ENCODE peak calls at places on chromosomes 16 and 17, in ten cellular contexts. One of them, this sample, is unnamed.

GRCh38 chr16:88799569-88800276 is 3.9 kb upstream of the CDT1 start:
- DNase-seq in fibroblast of villous mesenchyme: no peak
- DNase-seq in A549: no peak
- DNase-seq in psoas muscle: no peak
- DNase-seq in AG04450: no peak
- DNase-seq in osteocyte: no peak
- DNase-seq in CD4-positive, alpha-beta T cell: no peak
- DNase-seq in SK-N-SH: no peak
- DNase-seq in left ventricle myocardium inferior: no peak
- DNase-seq in lung: no peak
- DNase-seq in this sample: no peak

GRCh38 chr17:6599364-6599763 is 41.1 kb downstream of the KIAA0753 start:
- DNase-seq in fibroblast of villous mesenchyme: no peak
- DNase-seq in A549: no peak
- DNase-seq in psoas muscle: no peak
- DNase-seq in AG04450: no peak
- DNase-seq in osteocyte: no peak
- DNase-seq in CD4-positive, alpha-beta T cell: no peak
- DNase-seq in SK-N-SH: no peak
- DNase-seq in left ventricle myocardium inferior: no peak
- DNase-seq in lung: no peak
- DNase-seq in this sample: no peak

GRCh38 chr17:72456026-72456569 is 335.3 kb downstream of the SOX9 start:
- DNase-seq in fibroblast of villous mesenchyme: peak
- DNase-seq in A549: peak
- DNase-seq in psoas muscle: no peak
- DNase-seq in AG04450: no peak
- DNase-seq in osteocyte: no peak
- DNase-seq in CD4-positive, alpha-beta T cell: no peak
- DNase-seq in SK-N-SH: no peak
- DNase-seq in left ventricle myocardium inferior: no peak
- DNase-seq in lung: no peak
- DNase-seq in this sample: no peak

GRCh38 chr17:70089513-70090148 is 14.6 kb downstream of the KCNJ16 start:
- DNase-seq in fibroblast of villous mesenchyme: peak
- DNase-seq in A549: no peak
- DNase-seq in psoas muscle: no peak
- DNase-seq in AG04450: no peak
- DNase-seq in osteocyte: no peak
- DNase-seq in CD4-positive, alpha-beta T cell: no peak
- DNase-seq in SK-N-SH: peak
- DNase-seq in left ventricle myocardium inferior: no peak
- DNase-seq in lung: no peak
- DNase-seq in this sample: no peak

GRCh38 chr17:81722184-81723120 is 10.4 kb downstream of the SLC25A10 start:
- DNase-seq in fibroblast of villous mesenchyme: no peak
- DNase-seq in A549: no peak
- DNase-seq in psoas muscle: no peak
- DNase-seq in AG04450: no peak
- DNase-seq in osteocyte: peak
- DNase-seq in CD4-positive, alpha-beta T cell: no peak
- DNase-seq in SK-N-SH: peak
- DNase-seq in left ventricle myocardium inferior: no peak
- DNase-seq in lung: peak
- DNase-seq in this sample: no peak

GRCh38 chr17:73209436-73209835 is 16.6 kb downstream of the COG1 start:
- DNase-seq in fibroblast of villous mesenchyme: no peak
- DNase-seq in A549: no peak
- DNase-seq in psoas muscle: peak
- DNase-seq in AG04450: no peak
- DNase-seq in osteocyte: no peak
- DNase-seq in CD4-positive, alpha-beta T cell: no peak
- DNase-seq in SK-N-SH: no peak
- DNase-seq in left ventricle myocardium inferior: no peak
- DNase-seq in lung: no peak
- DNase-seq in this sample: no peak

GRCh38 chr17:45437461-45438283 is 5.0 kb upstream of the ARHGAP27 start:
- DNase-seq in fibroblast of villous mesenchyme: no peak
- DNase-seq in A549: no peak
- DNase-seq in psoas muscle: no peak
- DNase-seq in AG04450: no peak
- DNase-seq in osteocyte: no peak
- DNase-seq in CD4-positive, alpha-beta T cell: no peak
- DNase-seq in SK-N-SH: peak
- DNase-seq in left ventricle myocardium inferior: no peak
- DNase-seq in lung: no peak
- DNase-seq in this sample: no peak

GRCh38 chr17:9729034-9729650 is 62.2 kb downstream of the DHRS7C start:
- DNase-seq in fibroblast of villous mesenchyme: peak
- DNase-seq in A549: peak
- DNase-seq in psoas muscle: no peak
- DNase-seq in AG04450: no peak
- DNase-seq in osteocyte: no peak
- DNase-seq in CD4-positive, alpha-beta T cell: no peak
- DNase-seq in SK-N-SH: peak
- DNase-seq in left ventricle myocardium inferior: no peak
- DNase-seq in lung: no peak
- DNase-seq in this sample: no peak

GRCh38 chr16:77398495-77398894 is 36.3 kb downstream of the ADAMTS18 start:
- DNase-seq in fibroblast of villous mesenchyme: no peak
- DNase-seq in A549: no peak
- DNase-seq in psoas muscle: no peak
- DNase-seq in AG04450: no peak
- DNase-seq in osteocyte: no peak
- DNase-seq in CD4-positive, alpha-beta T cell: no peak
- DNase-seq in SK-N-SH: no peak
- DNase-seq in left ventricle myocardium inferior: no peak
- DNase-seq in lung: no peak
- DNase-seq in this sample: no peak

GRCh38 chr17:17236295-17237025 is 508 bp downstream of the FLCN start:
- DNase-seq in fibroblast of villous mesenchyme: peak
- DNase-seq in A549: peak
- DNase-seq in psoas muscle: no peak
- DNase-seq in AG04450: no peak
- DNase-seq in osteocyte: no peak
- DNase-seq in CD4-positive, alpha-beta T cell: no peak
- DNase-seq in SK-N-SH: no peak
- DNase-seq in left ventricle myocardium inferior: no peak
- DNase-seq in lung: no peak
- DNase-seq in this sample: no peak

GRCh38 chr16:2350500-2350899 is 10.0 kb upstream of the ABCA3 start:
- DNase-seq in fibroblast of villous mesenchyme: no peak
- DNase-seq in A549: no peak
- DNase-seq in psoas muscle: no peak
- DNase-seq in AG04450: no peak
- DNase-seq in osteocyte: no peak
- DNase-seq in CD4-positive, alpha-beta T cell: no peak
- DNase-seq in SK-N-SH: no peak
- DNase-seq in left ventricle myocardium inferior: no peak
- DNase-seq in lung: no peak
- DNase-seq in this sample: no peak
- TF ChIP-seq CTCF in fibroblast of villous mesenchyme: no peak
- TF ChIP-seq CTCF in A549: no peak
- TF ChIP-seq CTCF in psoas muscle: no peak
- TF ChIP-seq CTCF in AG04450: no peak
- TF ChIP-seq CTCF in osteocyte: no peak
- TF ChIP-seq CTCF in CD4-positive, alpha-beta T cell: no peak
- TF ChIP-seq CTCF in SK-N-SH: no peak
- TF ChIP-seq CTCF in left ventricle myocardium inferior: no peak
- TF ChIP-seq CTCF in lung: no peak
- TF ChIP-seq CTCF in this sample: no peak

DNA sequence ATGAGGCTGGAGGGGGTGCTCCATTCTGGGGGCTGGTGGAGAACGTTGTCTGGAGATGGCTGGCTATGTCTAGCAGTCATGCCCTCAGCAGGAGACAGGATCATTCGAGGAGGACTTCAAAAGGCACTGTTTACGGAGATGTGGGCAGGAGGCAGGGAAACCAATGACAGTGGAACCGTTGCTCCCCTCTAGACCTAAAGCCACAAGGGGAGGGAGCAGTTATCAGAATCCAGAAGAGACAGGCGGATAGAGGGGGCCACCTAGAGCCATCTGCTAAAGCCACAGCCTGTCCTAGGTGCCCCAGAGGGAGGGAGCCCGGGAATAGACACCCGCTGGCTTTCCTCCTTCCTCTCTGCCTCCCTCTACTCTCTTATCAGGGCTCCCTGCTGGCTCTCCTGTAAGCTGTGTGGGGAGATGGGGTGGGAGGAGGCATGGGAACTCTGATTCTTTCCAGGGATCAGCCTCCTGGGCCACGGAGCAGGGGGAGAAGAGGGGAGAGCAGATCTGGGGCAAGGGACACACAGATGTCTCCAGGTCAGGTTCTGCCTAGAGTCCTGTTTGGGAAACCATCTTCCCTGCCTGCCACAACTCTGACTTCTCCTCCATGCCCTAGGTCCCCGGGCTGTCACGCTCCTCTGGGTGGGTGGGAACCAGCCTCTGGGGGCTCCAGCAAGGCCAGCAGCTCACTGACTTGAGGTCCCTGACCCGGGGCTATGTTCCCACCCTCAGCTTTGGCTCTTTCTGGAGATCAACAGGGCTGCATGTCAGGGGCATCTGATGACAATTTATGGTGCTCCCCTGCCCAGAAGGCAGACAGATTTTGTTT is 42.3 kb downstream of the IRX3 start:
- DNase-seq in fibroblast of villous mesenchyme: no peak
- DNase-seq in A549: no peak
- DNase-seq in psoas muscle: no peak
- DNase-seq in AG04450: no peak
- DNase-seq in osteocyte: no peak
- DNase-seq in CD4-positive, alpha-beta T cell: no peak
- DNase-seq in SK-N-SH: no peak
- DNase-seq in left ventricle myocardium inferior: no peak
- DNase-seq in lung: no peak
- DNase-seq in this sample: no peak
- TF ChIP-seq CTCF in fibroblast of villous mesenchyme: no peak
- TF ChIP-seq CTCF in A549: no peak
- TF ChIP-seq CTCF in psoas muscle: no peak
- TF ChIP-seq CTCF in AG04450: no peak
- TF ChIP-seq CTCF in osteocyte: no peak
- TF ChIP-seq CTCF in CD4-positive, alpha-beta T cell: no peak
- TF ChIP-seq CTCF in SK-N-SH: no peak
- TF ChIP-seq CTCF in left ventricle myocardium inferior: no peak
- TF ChIP-seq CTCF in lung: no peak
- TF ChIP-seq CTCF in this sample: no peak

GRCh38 chr17:781920-782731 is at the start of the genes GLOD4 and MRM3:
- DNase-seq in fibroblast of villous mesenchyme: peak
- DNase-seq in A549: peak
- DNase-seq in psoas muscle: peak
- DNase-seq in AG04450: peak
- DNase-seq in osteocyte: peak
- DNase-seq in CD4-positive, alpha-beta T cell: peak
- DNase-seq in SK-N-SH: peak
- DNase-seq in left ventricle myocardium inferior: peak
- DNase-seq in lung: peak
- DNase-seq in this sample: peak
- TF ChIP-seq CTCF in fibroblast of villous mesenchyme: peak
- TF ChIP-seq CTCF in A549: no peak
- TF ChIP-seq CTCF in psoas muscle: peak
- TF ChIP-seq CTCF in AG04450: no peak
- TF ChIP-seq CTCF in osteocyte: peak
- TF ChIP-seq CTCF in CD4-positive, alpha-beta T cell: no peak
- TF ChIP-seq CTCF in SK-N-SH: no peak
- TF ChIP-seq CTCF in left ventricle myocardium inferior: peak
- TF ChIP-seq CTCF in lung: no peak
- TF ChIP-seq CTCF in this sample: no peak

GRCh38 chr16:50668368-50669008 is 12.6 kb downstream of the SNX20 start:
- DNase-seq in fibroblast of villous mesenchyme: no peak
- DNase-seq in A549: no peak
- DNase-seq in psoas muscle: no peak
- DNase-seq in AG04450: no peak
- DNase-seq in osteocyte: no peak
- DNase-seq in CD4-positive, alpha-beta T cell: no peak
- DNase-seq in SK-N-SH: no peak
- DNase-seq in left ventricle myocardium inferior: no peak
- DNase-seq in lung: peak
- DNase-seq in this sample: no peak

GRCh38 chr16:50666658-50667496 is 14.2 kb downstream of the SNX20 start:
- DNase-seq in fibroblast of villous mesenchyme: no peak
- DNase-seq in A549: no peak
- DNase-seq in psoas muscle: no peak
- DNase-seq in AG04450: no peak
- DNase-seq in osteocyte: no peak
- DNase-seq in CD4-positive, alpha-beta T cell: no peak
- DNase-seq in SK-N-SH: no peak
- DNase-seq in left ventricle myocardium inferior: no peak
- DNase-seq in lung: no peak
- DNase-seq in this sample: peak

GRCh38 chr16:50669741-50670140 is 11.4 kb downstream of the SNX20 start:
- DNase-seq in fibroblast of villous mesenchyme: no peak
- DNase-seq in A549: no peak
- DNase-seq in psoas muscle: no peak
- DNase-seq in AG04450: no peak
- DNase-seq in osteocyte: no peak
- DNase-seq in CD4-positive, alpha-beta T cell: no peak
- DNase-seq in SK-N-SH: no peak
- DNase-seq in left ventricle myocardium inferior: no peak
- DNase-seq in lung: no peak
- DNase-seq in this sample: no peak

GRCh38 chr16:50665128-50665878 is 15.8 kb downstream of the SNX20 start:
- DNase-seq in fibroblast of villous mesenchyme: peak
- DNase-seq in A549: peak
- DNase-seq in psoas muscle: peak
- DNase-seq in AG04450: peak
- DNase-seq in osteocyte: peak
- DNase-seq in CD4-positive, alpha-beta T cell: peak
- DNase-seq in SK-N-SH: peak
- DNase-seq in left ventricle myocardium inferior: peak
- DNase-seq in lung: peak
- DNase-seq in this sample: peak

DNA sequence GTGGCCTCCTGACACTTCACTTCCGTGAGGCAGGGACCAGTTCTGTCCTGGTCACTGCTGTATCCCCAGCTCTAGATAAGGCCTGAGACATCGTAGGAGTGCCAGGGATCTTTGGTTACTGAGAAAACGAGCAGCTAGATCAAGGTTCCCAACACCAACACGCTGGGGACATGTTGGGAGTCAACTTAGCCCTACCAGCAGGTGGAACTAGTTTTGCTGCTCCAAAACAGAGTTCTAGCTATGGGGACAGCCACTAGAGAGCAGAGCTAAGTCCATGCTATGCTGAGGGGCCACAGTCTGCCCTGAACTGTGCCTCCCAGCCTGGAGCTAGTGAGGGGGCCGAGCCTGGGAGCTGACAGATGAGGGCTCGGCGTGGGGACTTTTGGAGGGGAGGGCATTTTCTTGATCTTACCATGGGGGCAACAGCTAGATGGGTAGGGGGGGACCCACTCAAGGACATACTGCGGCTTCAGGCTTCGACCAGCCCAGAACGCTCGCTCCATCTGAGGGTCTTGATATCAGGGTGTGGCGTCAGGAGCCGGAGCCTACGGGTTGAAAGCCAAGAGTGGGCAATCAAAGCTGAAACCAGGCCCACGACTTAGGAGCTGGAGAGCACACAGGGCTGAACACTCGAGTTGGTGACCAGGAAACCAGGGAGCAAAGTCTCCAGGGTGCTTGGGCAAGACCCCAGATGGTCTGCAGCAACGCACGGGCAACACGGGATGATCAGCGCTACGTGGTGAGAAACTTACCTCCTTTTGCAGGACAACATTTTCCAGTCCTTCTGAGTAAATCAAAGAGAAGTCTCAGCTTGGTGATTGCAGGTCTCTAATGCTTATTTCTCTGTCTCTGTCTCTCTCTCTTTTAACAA is 13.4 kb downstream of the SNX20 start:
- DNase-seq in fibroblast of villous mesenchyme: no peak
- DNase-seq in A549: no peak
- DNase-seq in psoas muscle: no peak
- DNase-seq in AG04450: no peak
- DNase-seq in osteocyte: no peak
- DNase-seq in CD4-positive, alpha-beta T cell: no peak
- DNase-seq in SK-N-SH: no peak
- DNase-seq in left ventricle myocardium inferior: no peak
- DNase-seq in lung: no peak
- DNase-seq in this sample: no peak
- TF ChIP-seq CTCF in fibroblast of villous mesenchyme: no peak
- TF ChIP-seq CTCF in A549: no peak
- TF ChIP-seq CTCF in psoas muscle: no peak
- TF ChIP-seq CTCF in AG04450: no peak
- TF ChIP-seq CTCF in osteocyte: no peak
- TF ChIP-seq CTCF in CD4-positive, alpha-beta T cell: peak
- TF ChIP-seq CTCF in SK-N-SH: no peak
- TF ChIP-seq CTCF in left ventricle myocardium inferior: no peak
- TF ChIP-seq CTCF in lung: no peak
- TF ChIP-seq CTCF in this sample: peak

This sample was measured in GM06990.